ENCODE peak calls at places on chromosome 4, in eight cellular contexts. M, Q, Y, B, T, L, N and I are unnamed samples.
A peak's percentile ranks its signal among the peaks of the same experiment; 100 is the strongest.

GRCh38 chr4:41360911-41361830 is 104.4 kb downstream of the UCHL1 start:
- DNase-seq in Y (peak; percentile 42), B (peak; percentile 43), L (no peak), T (peak; percentile 24), M (peak; percentile 30), Q (peak; percentile 77), N (no peak), I (peak; percentile 74)

GRCh38 chr4:151727365-151727764 is 33.4 kb downstream of the GATB start:
- DNase-seq in L (no peak), Y (no peak), T (no peak), Q (no peak), M (no peak), B (no peak), N (no peak), I (no peak)

GRCh38 chr4:86498560-86499166 is 95.5 kb upstream of the PTPN13 start:
- DNase-seq in Q (no peak), Y (no peak), M (peak; percentile 78), L (peak; percentile 43), B (peak; percentile 39), T (peak; percentile 74), N (no peak), I (no peak)

GRCh38 chr4:22170353-22170752 is 221.8 kb upstream of the KCNIP4 start:
- DNase-seq in M (peak; percentile 51), B (no peak), Q (no peak), T (peak; percentile 70), Y (no peak), N (no peak), L (no peak), I (no peak)

GRCh38 chr4:133498149-133498548 is 349.1 kb downstream of the PCDH10 start:
- DNase-seq in L (no peak), Q (no peak), N (no peak), B (no peak), M (no peak), T (no peak), Y (no peak), I (no peak)

GRCh38 chr4:155891058-155891457 is 12.4 kb upstream of the TDO2 start:
- DNase-seq in Y (no peak), B (no peak), M (peak; percentile 15), T (peak; percentile 15), L (no peak), N (no peak), Q (no peak), I (peak; percentile 19)

GRCh38 chr4:122583906-122584305 is 37.0 kb downstream of the IL21 start:
- DNase-seq in B (no peak), T (peak; percentile 72), Q (no peak), M (peak; percentile 65), N (no peak), L (no peak), Y (no peak), I (no peak)

GRCh38 chr4:6504900-6505496 is 32.6 kb upstream of the PPP2R2C start:
- DNase-seq in B (no peak), M (no peak), Y (no peak), L (no peak), Q (no peak), N (no peak), T (no peak), I (no peak)

GRCh38 chr4:123350191-123350544 is 46.4 kb upstream of the SPRY1 start:
- DNase-seq in B (peak; percentile 44), N (no peak), Y (no peak), Q (no peak), T (peak; percentile 51), L (no peak), M (peak; percentile 40), I (peak; percentile 65)

GRCh38 chr4:89273741-89274141 is 33.9 kb downstream of the GPRIN3 start:
- DNase-seq in B (peak; percentile 96), L (no peak), Y (no peak), M (no peak), T (no peak), N (no peak), Q (no peak), I (no peak)

GRCh38 chr4:60724623-60725022 is 475.5 kb upstream of the ADGRL3 start:
- DNase-seq in N (no peak), B (no peak), T (peak; percentile 91), L (peak; percentile 76), Y (no peak), M (peak; percentile 88), Q (no peak), I (no peak)

GRCh38 chr4:41881931-41882621 is 53.2 kb upstream of the TMEM33 start:
- DNase-seq in M (no peak), Y (no peak), Q (no peak), B (peak; percentile 28), N (no peak), L (no peak), T (peak; percentile 13), I (no peak)

GRCh38 chr4:175444512-175444911 is 367.6 kb downstream of the GPM6A start:
- DNase-seq in B (no peak), T (no peak), M (no peak), L (no peak), Y (no peak), Q (no peak), N (no peak), I (no peak)

GRCh38 chr4:142404191-142404611 is 441.9 kb downstream of the INPP4B start:
- DNase-seq in M (peak; percentile 61), B (peak; percentile 54), T (peak; percentile 56), L (no peak), Q (no peak), N (no peak), Y (no peak), I (no peak)

GRCh38 chr4:94765174-94765573 is 7.4 kb downstream of the BMPR1B start:
- DNase-seq in N (no peak), T (no peak), L (no peak), B (no peak), M (no peak), Q (no peak), Y (no peak), I (no peak)

GRCh38 chr4:158299459-158300007 is 89.2 kb downstream of the TMEM144 start:
- DNase-seq in Q (no peak), Y (no peak), M (no peak), B (peak; percentile 61), T (no peak), N (no peak), L (no peak), I (no peak)

GRCh38 chr4:96170198-96170597 is 330.3 kb downstream of the PDHA2 start:
- DNase-seq in L (no peak), N (no peak), B (peak; percentile 3), Y (no peak), M (no peak), Q (no peak), T (no peak), I (no peak)
- TF ChIP-seq CTCF in L (no peak), N (peak; percentile 25), B (no peak), Y (no peak), M (no peak), Q (no peak), T (no peak), I (no peak)

DNA sequence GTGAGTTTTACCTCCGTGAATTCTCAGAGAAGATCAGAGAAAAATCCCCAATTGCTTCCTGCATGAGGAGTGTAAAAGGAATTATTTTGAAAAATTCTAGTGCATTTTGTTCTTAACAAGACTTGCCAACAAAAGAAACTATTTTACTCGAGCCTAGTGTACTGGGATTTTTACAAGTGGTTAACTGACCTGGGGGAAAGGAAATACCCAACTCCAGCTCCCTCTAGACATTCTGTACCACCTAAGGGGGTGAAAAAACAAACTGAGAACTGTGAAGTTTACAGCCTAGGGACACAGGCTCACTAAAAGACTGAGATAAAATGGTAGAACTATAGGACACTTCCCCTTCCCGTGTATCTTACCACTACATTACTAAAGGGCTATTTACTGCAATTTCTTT is 2.6 kb upstream of the ADH5 start:
- DNase-seq in N (no peak), Q (no peak), B (no peak), Y (no peak), L (no peak), M (no peak), T (no peak), I (no peak)
- H3K4me3 ChIP-seq in N (no peak overlapping the region), Q (peak overlapping the region; percentile 84), B (no peak overlapping the region), Y (no peak overlapping the region), L (peak overlapping the region; percentile 90), M (no peak overlapping the region), T (no peak overlapping the region), I (no peak overlapping the region)

DNA sequence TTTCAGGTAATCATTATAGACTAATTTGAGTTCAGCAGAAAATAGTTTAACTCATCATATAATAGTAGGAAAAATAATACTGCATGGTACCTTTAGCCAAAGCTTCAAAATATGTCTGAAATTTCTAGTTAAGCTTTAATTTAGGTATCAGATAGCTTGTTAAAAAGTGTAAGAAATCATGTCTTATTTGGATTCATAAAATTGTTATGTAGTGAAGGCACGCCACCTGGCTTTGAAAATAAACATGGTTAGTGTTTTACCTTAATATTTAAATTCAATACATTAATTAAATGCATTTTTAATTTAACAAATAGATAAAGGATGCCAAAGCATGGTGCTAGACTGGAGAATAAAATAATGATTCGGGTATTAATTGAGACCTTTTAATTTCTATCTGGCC is 211.4 kb downstream of the FSTL5 start:
- DNase-seq in N (no peak), M (peak; percentile 5), L (no peak), Q (no peak), B (peak; percentile 7), Y (no peak), T (peak; percentile 4), I (peak; percentile 4)
- TF ChIP-seq CTCF in N (no peak), M (no peak), L (no peak), Q (no peak), B (peak; percentile 43), Y (no peak), T (peak; percentile 1), I (peak; percentile 43)

GRCh38 chr4:2816401-2816954 is 23.6 kb downstream of the SH3BP2 start:
- DNase-seq in M (no peak), L (no peak), Q (no peak), T (no peak), Y (no peak), B (no peak), N (no peak), I (no peak)

GRCh38 chr4:2819244-2820215 is 24.1 kb upstream of the ADD1 start:
- DNase-seq in L (no peak), N (no peak), M (no peak), Q (no peak), Y (no peak), B (no peak), T (no peak), I (no peak)

GRCh38 chr4:2817136-2817535 is 24.3 kb downstream of the SH3BP2 start:
- DNase-seq in Q (no peak), B (no peak), Y (no peak), N (no peak), M (no peak), T (no peak), L (no peak), I (no peak)

GRCh38 chr4:2818351-2818939 is 25.2 kb upstream of the ADD1 start:
- DNase-seq in L (no peak), B (no peak), M (no peak), T (no peak), N (no peak), Q (no peak), Y (no peak), I (no peak)

DNA sequence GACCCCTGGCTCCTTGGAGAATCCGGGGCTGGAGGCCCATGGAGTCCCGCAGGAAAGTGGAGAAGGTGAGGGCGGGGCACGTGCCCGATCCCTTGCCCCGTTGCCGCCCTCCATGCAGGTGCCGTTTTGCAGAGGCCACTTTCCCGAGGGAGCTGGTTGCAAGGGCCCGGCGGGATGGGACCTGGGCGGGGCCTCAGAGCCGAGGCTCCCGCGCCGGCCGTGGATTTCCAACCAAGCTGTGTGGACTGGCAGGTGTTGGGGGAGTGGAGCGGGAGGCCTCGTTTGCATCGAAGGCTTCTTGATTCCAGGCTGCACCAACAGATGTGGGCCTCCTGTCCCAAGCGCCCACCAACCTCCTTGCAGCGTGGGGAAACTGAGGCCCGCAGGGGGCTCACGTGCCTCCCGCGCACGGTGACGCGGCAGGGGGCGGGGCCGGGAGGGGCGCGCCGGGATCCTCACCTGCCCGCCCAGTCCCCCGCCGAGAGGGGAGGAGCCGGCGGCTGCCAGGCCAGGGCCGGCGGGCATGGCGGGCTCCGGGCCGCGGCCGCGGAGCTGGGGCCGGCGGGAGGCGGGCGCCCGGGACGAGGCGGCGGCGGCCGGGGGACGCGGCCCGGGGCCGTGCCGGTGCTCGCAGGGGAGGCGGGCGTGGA is 24.9 kb downstream of the SH3BP2 start:
- DNase-seq in Y (peak; percentile 77), B (no peak), N (no peak), T (no peak), L (no peak), Q (no peak), M (peak; percentile 15), I (no peak)
- H3K4me3 ChIP-seq in Y (peak overlapping the region; percentile 63), B (no peak overlapping the region), N (peak overlapping the region; percentile 81), T (peak overlapping the region; percentile 51), L (peak overlapping the region; percentile 66), Q (peak overlapping the region; percentile 62), M (peak overlapping the region; percentile 51), I (peak overlapping the region; percentile 63)